ENCODE peak calls at places on chromosome 14, in seven cellular contexts. Q is non-pigmented ciliary epithelial cell; L is stimulated activated CD8-positive, alpha-beta memory T cell treated with anti-CD3 and anti-CD28 coated beads, Interleukin-4, amount 100 ng/mL, for 1 hour; K is CD8-positive, alpha-beta memory T cell; S is progenitor cell of endocrine pancreas; C is T-helper 1 cell; H is T-cell. N is an unnamed sample.
A peak's percentile ranks its signal among the peaks of the same experiment; 100 is the strongest.

GRCh38 chr14:102279282-102279681 is 25.7 kb downstream of the MOK start:
- DNase-seq in K (no peak), C (no peak), L (no peak), H (no peak), S (no peak), Q (no peak), N (no peak)

GRCh38 chr14:55438066-55438683 is 2.2 kb downstream of the TBPL2 start:
- DNase-seq in K (no peak), S (no peak), C (no peak), Q (no peak), H (no peak), L (no peak), N (no peak)

GRCh38 chr14:78130356-78130755 is 39.8 kb upstream of the NRXN3 start:
- DNase-seq in L (no peak), K (no peak), Q (no peak), S (no peak), C (no peak), H (no peak), N (no peak)

GRCh38 chr14:75990297-75990696 is 4.7 kb downstream of the IFT43 start:
- DNase-seq in Q (no peak), C (no peak), S (no peak), H (no peak), K (no peak), L (no peak), N (no peak)

GRCh38 chr14:101125313-101125712 is 221.8 kb upstream of the RTL1 start:
- DNase-seq in H (no peak), C (no peak), K (no peak), L (no peak), Q (no peak), S (no peak), N (no peak)

GRCh38 chr14:66008631-66009030 is 477.5 kb upstream of the CCDC196 start:
- DNase-seq in L (no peak), S (no peak), C (no peak), Q (no peak), H (no peak), K (no peak), N (no peak)

GRCh38 chr14:24436355-24437019 is 6.1 kb downstream of the SDR39U1 start:
- DNase-seq in Q (peak; percentile 36), S (no peak), C (no peak), L (no peak), K (no peak), H (no peak), N (peak; percentile 4)

GRCh38 chr14:92651106-92651792 is 97.2 kb downstream of the LGMN start:
- DNase-seq in K (peak; percentile 61), H (peak; percentile 73), C (peak; percentile 68), L (peak; percentile 62), S (no peak), Q (no peak), N (no peak)

GRCh38 chr14:99729991-99730875 is 46.1 kb downstream of the CYP46A1 start:
- DNase-seq in Q (no peak), L (peak; percentile 9), K (peak; percentile 56), H (peak; percentile 62), S (peak; percentile 93), C (peak; percentile 34), N (no peak)

GRCh38 chr14:23406725-23407355 is 1.2 kb downstream of the MYH6 start:
- DNase-seq in S (no peak), L (no peak), H (no peak), K (no peak), Q (no peak), C (no peak), N (no peak)

GRCh38 chr14:100540926-100541620 is 46.1 kb downstream of the BEGAIN start:
- DNase-seq in K (no peak), H (no peak), S (no peak), Q (no peak), C (no peak), L (no peak), N (no peak)

GRCh38 chr14:77885363-77885762 is 85.5 kb downstream of the ADCK1 start:
- DNase-seq in Q (no peak), H (no peak), C (no peak), K (no peak), L (no peak), S (no peak), N (no peak)

GRCh38 chr14:28886940-28887339 is 120.4 kb downstream of the FOXG1 start:
- DNase-seq in L (no peak), H (no peak), K (no peak), S (no peak), Q (no peak), C (no peak), N (no peak)

GRCh38 chr14:73759183-73759713 is 45.1 kb upstream of the PNMA1 start:
- DNase-seq in H (peak; percentile 45), L (no peak), K (no peak), Q (no peak), C (no peak), S (peak; percentile 38), N (no peak)

GRCh38 chr14:98926151-98926550 is 345.8 kb downstream of the BCL11B start:
- DNase-seq in Q (no peak), S (no peak), H (peak; percentile 53), L (peak; percentile 3), K (no peak), C (no peak), N (no peak)

GRCh38 chr14:68268719-68269118 is 449.1 kb downstream of the RAD51B start:
- DNase-seq in Q (no peak), C (no peak), S (no peak), L (no peak), H (no peak), K (no peak), N (no peak)

GRCh38 chr14:101083564-101084435 is 180.3 kb upstream of the RTL1 start:
- DNase-seq in H (no peak), Q (no peak), K (no peak), L (no peak), S (no peak), C (no peak), N (no peak)

GRCh38 chr14:81164167-81164774 is 56.5 kb downstream of the GTF2A1 start:
- DNase-seq in K (no peak), C (no peak), Q (peak; percentile 51), H (peak; percentile 15), S (no peak), L (no peak), N (no peak)

GRCh38 chr14:66039495-66039894 is 446.7 kb upstream of the CCDC196 start:
- DNase-seq in S (no peak), H (no peak), C (no peak), Q (no peak), K (no peak), L (no peak), N (no peak)